ENCODE peak calls at places on chromosomes 2 and 18, in five cellular contexts. H, J, B, X and M are unnamed samples.

GRCh38 chr2:238202326-238203103 is 980 bp downstream of the ILKAP start:
- DNase-seq in H (no peak), B (peak), X (peak), J (peak), M (no peak)

GRCh38 chr18:78884502-78884901 is 95.1 kb upstream of the SALL3 start:
- DNase-seq in X (no peak), B (no peak), J (no peak), H (no peak), M (no peak)

GRCh38 chr2:25788457-25788856 is 89.8 kb downstream of the ASXL2 start:
- DNase-seq in J (no peak), H (no peak), X (no peak), B (no peak), M (no peak)

GRCh38 chr2:236998250-236998649 is 87.4 kb upstream of the COPS8 start:
- DNase-seq in H (no peak), J (no peak), B (no peak), X (no peak), M (peak)

GRCh38 chr2:70826696-70827330 is 6.4 kb upstream of the CLEC4F start:
- DNase-seq in B (no peak), H (no peak), J (no peak), X (no peak), M (no peak)

GRCh38 chr2:48600917-48601316 is 16.7 kb upstream of the GTF2A1L start:
- DNase-seq in H (no peak), X (no peak), J (no peak), B (no peak), M (no peak)

GRCh38 chr18:22813648-22814328 is 119.3 kb upstream of the RBBP8 start:
- DNase-seq in H (peak), B (no peak), J (no peak), X (peak), M (peak)

GRCh38 chr2:100692906-100693305 is 127.0 kb upstream of the NPAS2 start:
- DNase-seq in B (no peak), H (no peak), J (no peak), X (no peak), M (no peak)

GRCh38 chr2:68000170-68000825 is 62.5 kb downstream of the C1D start:
- DNase-seq in B (no peak), J (no peak), X (no peak), H (no peak), M (no peak)

GRCh38 chr2:213787869-213788268 is 503.6 kb downstream of the SPAG16 start:
- DNase-seq in B (no peak), X (no peak), H (no peak), J (no peak), M (no peak)

GRCh38 chr2:210496512-210496911 is 20.0 kb upstream of the LANCL1 start:
- DNase-seq in H (no peak), X (no peak), J (no peak), B (no peak), M (no peak)